ENCODE peak calls at places on chromosomes 13 and 19, in six cellular contexts. A is AG04450, Y is thoracic aorta, P is IMR-90, W is breast epithelium, F is psoas muscle. D is an unnamed sample.

GRCh38 chr13:94579063-94579462 is 16.9 kb downstream of the TGDS start:
- DNase-seq in F (no peak), W (no peak), Y (no peak), A (no peak), P (no peak), D (no peak)

GRCh38 chr13:114230117-114230516 is 4.6 kb upstream of the CDC16 start:
- DNase-seq in Y (no peak), A (no peak), F (no peak), W (no peak), P (peak), D (peak)

GRCh38 chr13:72293206-72293605 is 426.2 kb upstream of the DACH1 start:
- DNase-seq in F (no peak), P (no peak), Y (no peak), A (no peak), W (no peak), D (no peak)

GRCh38 chr19:55044286-55044685 is 6.2 kb upstream of the GP6 start:
- DNase-seq in W (no peak), P (no peak), F (no peak), Y (no peak), A (no peak), D (no peak)

GRCh38 chr13:53382008-53382407 is 353.4 kb downstream of the OLFM4 start:
- DNase-seq in A (no peak), P (no peak), Y (no peak), W (no peak), F (no peak), D (peak)

GRCh38 chr13:59510377-59510776 is 653.4 kb downstream of the DIAPH3 start:
- DNase-seq in A (no peak), W (no peak), P (no peak), F (no peak), Y (no peak), D (no peak)

GRCh38 chr13:101529419-101529818 is 76.9 kb downstream of the ITGBL1 start:
- DNase-seq in W (no peak), A (peak), Y (no peak), P (peak), F (no peak), D (no peak)

GRCh38 chr19:42512130-42512636 is 16.1 kb downstream of the CEACAM1 start:
- DNase-seq in Y (no peak), F (no peak), W (no peak), P (no peak), A (no peak), D (no peak)

DNA sequence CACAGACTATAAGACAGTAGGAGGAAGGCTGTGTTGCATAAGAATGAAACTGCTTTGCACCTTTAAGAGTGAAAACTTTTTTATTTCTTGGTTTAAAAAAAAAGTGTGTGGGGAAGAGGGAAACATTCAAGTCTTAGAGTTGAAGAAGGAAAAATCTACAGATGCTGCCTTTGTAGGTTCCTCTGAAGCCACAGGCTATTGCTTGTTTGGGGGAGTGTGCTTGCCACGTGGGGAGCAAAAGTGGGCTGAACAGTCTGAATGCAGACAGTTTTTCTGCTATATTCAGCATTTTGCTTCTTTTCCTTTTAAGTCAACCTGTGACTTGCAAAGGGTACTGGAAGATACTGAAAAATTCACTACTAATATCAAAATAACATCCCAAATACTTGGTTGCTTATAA is 36.9 kb downstream of the EFNB2 start:
- DNase-seq in F (no peak), P (no peak), Y (no peak), A (no peak), W (no peak), D (no peak)
- H3K4me3 ChIP-seq in F (peak), P (no peak), Y (peak), A (no peak), W (no peak), D (no peak)

GRCh38 chr19:27722625-27723024 is 1490.3 kb downstream of the UQCRFS1 start:
- DNase-seq in A (no peak), W (no peak), Y (no peak), P (no peak), F (no peak), D (no peak)

GRCh38 chr19:27718262-27718661 is 1494.7 kb downstream of the UQCRFS1 start:
- DNase-seq in P (no peak), A (no peak), F (no peak), Y (no peak), W (no peak), D (no peak)

GRCh38 chr19:27717825-27718224 is 1495.1 kb downstream of the UQCRFS1 start:
- DNase-seq in Y (no peak), A (no peak), W (no peak), F (no peak), P (no peak), D (no peak)

GRCh38 chr19:27719034-27719433 is 1493.9 kb downstream of the UQCRFS1 start:
- DNase-seq in Y (no peak), F (no peak), A (no peak), P (no peak), W (no peak), D (no peak)

GRCh38 chr19:27720155-27720554 is 1492.8 kb downstream of the UQCRFS1 start:
- DNase-seq in F (no peak), A (no peak), P (no peak), W (no peak), Y (no peak), D (no peak)
- H3K4me3 ChIP-seq in F (no peak), A (no peak), P (no peak), W (no peak), Y (no peak), D (no peak)

GRCh38 chr13:46642254-46642653 is 89.3 kb downstream of the LRCH1 start:
- DNase-seq in P (no peak), W (no peak), Y (no peak), A (no peak), F (no peak), D (no peak)
- H3K4me3 ChIP-seq in P (no peak), W (no peak), Y (peak), A (no peak), F (peak), D (no peak)

GRCh38 chr13:33284016-33284415 is 1.5 kb downstream of the STARD13 start:
- DNase-seq in F (no peak), P (peak), W (no peak), A (no peak), Y (no peak), D (no peak)
- H3K4me3 ChIP-seq in F (peak), P (peak), W (peak), A (peak), Y (peak), D (no peak)

GRCh38 chr19:15200575-15201364 is at the start of gene NOTCH3:
- DNase-seq in P (no peak), F (no peak), A (no peak), Y (no peak), W (no peak), D (peak)
- H3K4me3 ChIP-seq in P (peak), F (peak), A (peak), Y (peak), W (peak), D (peak)

GRCh38 chr19:45630463-45630862 is 8.7 kb downstream of the EML2 start:
- DNase-seq in P (peak), A (no peak), W (no peak), F (no peak), Y (no peak), D (peak)

GRCh38 chr19:45629704-45630103 is 9.5 kb downstream of the EML2 start:
- DNase-seq in P (no peak), F (no peak), Y (no peak), A (no peak), W (no peak), D (no peak)

GRCh38 chr19:45636275-45636674 is 2.9 kb downstream of the EML2 start:
- DNase-seq in W (no peak), A (no peak), F (no peak), P (no peak), Y (no peak), D (no peak)

GRCh38 chr19:45636902-45637301 is 2.3 kb downstream of the EML2 start:
- DNase-seq in P (no peak), A (no peak), W (no peak), Y (no peak), F (no peak), D (no peak)

GRCh38 chr19:45632468-45633196 is 6.6 kb downstream of the EML2 start:
- DNase-seq in Y (peak), A (peak), W (peak), P (peak), F (peak), D (peak)
- H3K4me3 ChIP-seq in Y (no peak), A (no peak), W (no peak), P (no peak), F (peak), D (peak)

DNA sequence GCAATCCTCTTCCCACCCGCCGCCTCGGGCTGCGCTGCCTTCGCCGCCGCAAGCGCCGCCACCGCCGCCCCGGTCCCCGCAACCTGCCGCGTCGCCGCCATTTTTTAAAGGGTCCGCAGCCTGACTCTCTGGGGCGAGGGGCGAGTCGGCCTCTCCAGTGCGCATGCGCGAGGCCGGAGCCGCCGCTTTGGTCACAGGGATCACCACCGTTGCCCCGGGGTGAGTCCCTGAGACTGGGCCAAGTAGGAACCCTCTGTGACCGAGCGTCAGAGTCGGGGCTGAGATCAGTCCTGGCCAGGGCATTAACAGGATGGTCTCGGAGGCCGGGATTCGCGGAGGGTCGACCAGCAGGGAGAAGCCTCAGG is 42.6 kb downstream of the ZNF146 start:
- DNase-seq in A (no peak), P (no peak), F (peak), Y (no peak), W (no peak), D (no peak)
- H3K4me3 ChIP-seq in A (peak), P (peak), F (peak), Y (peak), W (peak), D (peak)

DNA sequence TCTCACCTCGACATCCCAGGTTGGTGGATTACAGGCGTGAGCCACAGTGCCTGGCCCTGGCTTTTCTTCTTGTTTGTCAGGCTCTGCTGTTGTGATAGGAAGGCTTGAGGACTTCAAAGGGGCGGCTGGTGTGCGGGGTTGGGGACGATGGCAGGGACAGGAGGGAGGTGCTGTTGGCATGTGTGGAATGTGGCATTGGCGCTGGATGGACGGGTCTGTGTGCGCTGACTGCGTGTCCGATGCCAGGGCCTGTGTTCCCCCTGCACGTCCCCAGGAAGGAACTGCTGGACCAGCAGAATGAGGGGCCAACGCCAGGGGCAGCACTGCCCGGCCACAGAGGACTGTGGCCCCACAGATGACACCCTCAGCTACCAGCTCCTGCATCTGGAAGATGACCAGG is 12.7 kb upstream of the PTBP1 start:
- DNase-seq in F (no peak), W (no peak), A (no peak), P (no peak), Y (no peak), D (no peak)
- H3K4me3 ChIP-seq in F (no peak), W (no peak), A (no peak), P (no peak), Y (no peak), D (no peak)

GRCh38 chr19:41225238-41226052 is 6.4 kb downstream of the AXL start:
- DNase-seq in A (peak), W (no peak), P (peak), F (peak), Y (peak), D (peak)
- H3K4me3 ChIP-seq in A (peak), W (peak), P (peak), F (peak), Y (peak), D (peak)

DNA sequence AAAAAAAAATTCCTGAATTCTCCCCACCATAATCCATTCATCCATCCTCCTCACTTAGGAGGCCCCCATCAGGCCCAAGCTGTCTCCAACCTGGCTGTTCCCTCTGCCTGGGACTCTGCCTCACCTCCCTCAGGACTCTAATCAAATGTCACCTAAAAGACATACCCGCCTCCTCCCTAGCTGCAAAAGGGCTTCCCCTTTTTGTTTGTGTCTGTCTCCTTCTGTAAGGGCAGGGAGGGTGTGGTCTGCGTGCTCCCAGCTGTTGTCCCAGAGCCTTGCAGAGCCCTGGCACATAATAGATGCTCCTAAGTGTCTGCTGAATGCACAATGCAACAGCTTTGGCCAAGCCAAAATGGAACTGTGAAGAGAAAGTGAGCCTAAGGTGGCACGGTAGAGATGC is 4.4 kb downstream of the TRIR start:
- DNase-seq in W (no peak), P (no peak), Y (no peak), F (no peak), A (no peak), D (no peak)
- H3K4me3 ChIP-seq in W (no peak), P (no peak), Y (no peak), F (no peak), A (no peak), D (no peak)